ENCODE peak calls at places on chromosomes 13 and 19, in eight cellular contexts. C is endodermal cell, F is ascending aorta, Z is left ventricle myocardium inferior, A is iPS DF 6.9, L is thoracic aorta, X is kidney epithelial cell, K is adrenal gland. J is an unnamed sample.

GRCh38 chr13:44298314-44298713 is 75.3 kb upstream of the SERP2 start:
- DNase-seq in F (no peak), L (no peak), A (no peak), K (no peak), Z (no peak), C (no peak), X (no peak), J (no peak)

GRCh38 chr19:1455336-1456120 is 5.6 kb downstream of the APC2 start:
- DNase-seq in K (peak; percentile 56), A (peak; percentile 87), C (peak; percentile 98), X (no peak), L (peak; percentile 14), F (no peak), Z (no peak), J (peak; percentile 29)

GRCh38 chr13:44498502-44498901 is 77.6 kb downstream of the TSC22D1 start:
- DNase-seq in A (no peak), C (no peak), Z (no peak), K (no peak), F (no peak), X (no peak), L (no peak), J (no peak)

GRCh38 chr19:16527971-16528521 is 14.2 kb downstream of the CHERP start:
- DNase-seq in A (no peak), X (no peak), K (peak; percentile 42), F (no peak), C (peak; percentile 85), Z (no peak), L (no peak), J (no peak)

GRCh38 chr13:35984776-35985453 is 146.3 kb downstream of the DCLK1 start:
- DNase-seq in L (no peak), C (peak; percentile 66), A (no peak), Z (no peak), X (no peak), K (no peak), F (no peak), J (no peak)

GRCh38 chr13:107192289-107192688 is 624.4 kb upstream of the ARGLU1 start:
- DNase-seq in L (no peak), A (no peak), K (no peak), F (no peak), X (peak; percentile 38), Z (no peak), C (peak; percentile 58), J (no peak)

GRCh38 chr19:33795370-33796163 is 1.1 kb upstream of the KCTD15 start:
- DNase-seq in L (no peak), X (no peak), Z (peak; percentile 88), K (peak; percentile 52), C (peak; percentile 95), F (no peak), A (no peak), J (peak; percentile 93)

GRCh38 chr13:24511019-24511823 is 1.4 kb downstream of the PARP4 start:
- DNase-seq in K (peak; percentile 18), C (peak; percentile 66), L (no peak), F (no peak), X (peak; percentile 78), Z (no peak), A (no peak), J (no peak)

GRCh38 chr19:12721656-12722565 is 1.8 kb downstream of the TNPO2 start:
- DNase-seq in Z (peak; percentile 66), A (no peak), C (peak; percentile 92), K (peak; percentile 75), X (peak; percentile 19), L (no peak), F (no peak), J (peak; percentile 80)

GRCh38 chr19:5337886-5338595 is 2.6 kb downstream of the PTPRS start:
- DNase-seq in F (no peak), A (no peak), Z (no peak), X (no peak), L (no peak), C (peak; percentile 55), K (no peak), J (no peak)

GRCh38 chr19:55657004-55657747 is 2.3 kb downstream of the U2AF2 start:
- DNase-seq in K (peak; percentile 76), C (no peak), L (no peak), F (no peak), A (no peak), X (no peak), Z (no peak), J (no peak)

GRCh38 chr19:18566953-18567352 is 4.7 kb upstream of the UBA52 start:
- DNase-seq in X (no peak), Z (no peak), C (no peak), F (no peak), A (no peak), K (no peak), L (no peak), J (no peak)

GRCh38 chr19:37654525-37654832 is 786 bp downstream of the ZFP30 start:
- DNase-seq in C (no peak), Z (no peak), X (no peak), K (no peak), L (no peak), F (no peak), A (no peak), J (no peak)

GRCh38 chr13:39789451-39789850 is 134.0 kb downstream of the COG6 start:
- DNase-seq in L (no peak), F (no peak), A (no peak), X (no peak), Z (no peak), K (no peak), C (no peak), J (no peak)

GRCh38 chr13:98228661-98229349 is 51.7 kb upstream of the RNF113B start:
- DNase-seq in Z (no peak), C (no peak), A (no peak), X (no peak), L (no peak), F (no peak), K (no peak), J (no peak)

GRCh38 chr19:16654151-16654550 is 5.8 kb downstream of the SMIM7 start:
- DNase-seq in C (peak; percentile 64), K (no peak), Z (no peak), L (no peak), A (no peak), X (no peak), F (no peak), J (no peak)

GRCh38 chr19:49335071-49335783 is at the start of gene CD37:
- DNase-seq in Z (no peak), A (no peak), X (no peak), F (no peak), L (no peak), C (peak; percentile 44), K (no peak), J (no peak)

GRCh38 chr19:56167064-56167578 is 8.7 kb upstream of the GALP start:
- DNase-seq in Z (no peak), C (no peak), A (peak; percentile 35), K (no peak), X (no peak), F (no peak), L (no peak), J (no peak)

DNA sequence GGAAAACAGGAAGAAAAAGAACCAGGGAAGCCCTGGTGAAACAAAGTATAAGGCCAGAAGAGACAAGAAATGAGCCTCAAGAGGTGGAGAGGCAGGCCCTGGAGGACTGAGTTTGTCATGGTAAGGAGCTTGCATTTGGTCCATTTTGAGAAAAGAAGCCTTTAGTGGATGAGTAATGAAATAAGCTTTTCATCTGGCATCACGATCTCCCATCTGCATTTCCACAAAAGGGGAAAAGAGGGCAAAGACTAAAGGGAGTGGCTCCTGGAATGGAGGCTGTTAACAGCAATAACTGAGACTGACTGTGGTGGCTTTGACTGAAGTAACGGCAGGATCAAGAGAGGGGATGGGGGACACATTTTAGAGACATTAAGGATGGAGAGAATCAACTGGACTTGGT is 148.8 kb upstream of the NBEA start:
- DNase-seq in X (no peak), C (no peak), Z (no peak), A (no peak), F (no peak), L (no peak), K (no peak), J (no peak)
- H3K27me3 ChIP-seq in X (no peaks in the 10 kb centered on the region), C (no peaks in the 10 kb centered on the region), Z (no peaks in the 10 kb centered on the region), A (no peaks in the 10 kb centered on the region), F (no peaks in the 10 kb centered on the region), L (no peaks in the 10 kb centered on the region), K (no peaks in the 10 kb centered on the region), J (no peaks in the 10 kb centered on the region)

GRCh38 chr13:95614641-95615245 is 29.8 kb downstream of the DZIP1 start:
- DNase-seq in L (no peak), A (no peak), C (no peak), F (no peak), Z (no peak), X (no peak), K (no peak), J (no peak)
- H3K27me3 ChIP-seq in L (no peaks in the 10 kb centered on the region), A (no peaks in the 10 kb centered on the region), C (no peaks in the 10 kb centered on the region), F (no peaks in the 10 kb centered on the region), Z (no peaks in the 10 kb centered on the region), X (no peaks in the 10 kb centered on the region), K (no peaks in the 10 kb centered on the region), J (no peaks in the 10 kb centered on the region)

GRCh38 chr19:46193678-46194077 is 35.9 kb upstream of the IGFL1 start:
- DNase-seq in Z (no peak), F (no peak), C (no peak), K (no peak), L (no peak), A (no peak), X (no peak), J (no peak)

GRCh38 chr19:46198756-46199155 is 30.8 kb upstream of the IGFL1 start:
- DNase-seq in X (no peak), Z (no peak), A (no peak), C (no peak), F (no peak), K (peak; percentile 59), L (no peak), J (no peak)

GRCh38 chr19:46196410-46197124 is 33.0 kb upstream of the IGFL1 start:
- DNase-seq in A (no peak), L (no peak), F (no peak), X (no peak), Z (no peak), K (no peak), C (no peak), J (no peak)

GRCh38 chr19:46195104-46195503 is 34.4 kb upstream of the IGFL1 start:
- DNase-seq in A (no peak), X (no peak), L (no peak), F (no peak), C (no peak), K (no peak), Z (no peak), J (no peak)

GRCh38 chr19:46197314-46198070 is 32.0 kb upstream of the IGFL1 start:
- DNase-seq in C (no peak), Z (no peak), F (no peak), L (no peak), X (no peak), K (peak; percentile 54), A (no peak), J (no peak)
- H3K27me3 ChIP-seq in C (no peaks in the 10 kb centered on the region), Z (peaks cover 72% of the 10 kb centered on the region), F (no peaks in the 10 kb centered on the region), L (no peaks in the 10 kb centered on the region), X (peaks cover 14% of the 10 kb centered on the region), K (no peaks in the 10 kb centered on the region), A (no peaks in the 10 kb centered on the region), J (no peaks in the 10 kb centered on the region)

DNA sequence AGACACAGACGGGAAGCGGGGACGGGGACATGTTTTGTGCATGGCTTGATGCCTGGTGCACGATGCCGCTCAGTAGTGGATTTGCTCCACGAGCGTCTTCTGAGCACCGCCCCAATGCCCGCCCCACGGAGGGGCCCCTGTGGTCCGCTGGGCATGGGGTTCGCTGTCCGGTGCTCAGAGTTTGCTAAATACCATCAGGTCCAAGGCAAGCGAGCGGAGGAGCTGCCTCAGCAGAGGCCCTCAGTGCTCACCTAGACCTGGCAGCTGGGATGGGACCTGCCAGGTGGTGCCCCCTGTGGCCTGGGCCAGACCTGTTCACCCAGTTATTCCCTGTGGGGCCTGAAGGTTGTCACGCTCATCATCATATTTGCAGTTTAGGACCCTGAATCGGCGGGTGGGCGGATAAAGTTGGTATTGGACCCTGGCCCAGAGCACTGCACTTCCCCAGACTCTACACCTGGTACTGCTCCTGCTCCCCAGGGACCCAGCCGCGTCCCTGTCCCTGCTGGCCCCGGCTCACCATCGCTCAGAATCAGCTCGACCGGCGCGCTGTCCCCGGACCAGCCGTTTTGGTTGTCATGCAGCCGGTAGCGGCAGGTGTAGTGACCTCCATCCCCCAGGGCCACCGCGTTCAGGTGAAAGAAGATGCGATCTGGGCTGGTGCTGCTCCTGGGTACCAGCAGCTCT is 2.3 kb downstream of the A1BG start:
- DNase-seq in L (no peak), C (no peak), K (no peak), A (no peak), Z (no peak), F (no peak), X (no peak), J (no peak)
- H3K27me3 ChIP-seq in L (no peaks in the 10 kb centered on the region), C (peaks cover 9% of the 10 kb centered on the region), K (peaks cover 24% of the 10 kb centered on the region), A (no peaks in the 10 kb centered on the region), Z (peaks cover 100% of the 10 kb centered on the region), F (no peaks in the 10 kb centered on the region), X (peaks cover 68% of the 10 kb centered on the region), J (peaks cover 39% of the 10 kb centered on the region)

J was measured in heart left ventricle.